ENCODE peak calls at places on chromosome 12, in five cellular contexts. One of them, this sample, is unnamed.

GRCh38 chr12:104433061-104433460 is 23.7 kb upstream of the CHST11 start:
- DNase-seq in HepG2: no peak
- DNase-seq in K562: no peak
- DNase-seq in GM12878: no peak
- DNase-seq in SK-N-SH: no peak
- DNase-seq in this sample: no peak

GRCh38 chr12:130227641-130228040 is 65.4 kb downstream of the FZD10 start:
- DNase-seq in SK-N-SH: no peak
- DNase-seq in K562: no peak
- DNase-seq in GM12878: no peak
- DNase-seq in HepG2: no peak
- DNase-seq in this sample: no peak

GRCh38 chr12:38930994-38931393 is 25.6 kb upstream of the CPNE8 start:
- DNase-seq in SK-N-SH: no peak
- DNase-seq in HepG2: peak
- DNase-seq in K562: peak
- DNase-seq in GM12878: no peak
- DNase-seq in this sample: no peak

GRCh38 chr12:122895757-122896636 is at the start of gene VPS37B:
- DNase-seq in HepG2: peak
- DNase-seq in GM12878: no peak
- DNase-seq in K562: peak
- DNase-seq in SK-N-SH: peak
- DNase-seq in this sample: peak

GRCh38 chr12:26971963-26972362 is 33.7 kb downstream of the FGFR1OP2 start:
- DNase-seq in GM12878: peak
- DNase-seq in HepG2: no peak
- DNase-seq in SK-N-SH: no peak
- DNase-seq in K562: no peak
- DNase-seq in this sample: no peak

GRCh38 chr12:79302171-79302841 is 388.5 kb downstream of the PAWR start:
- DNase-seq in GM12878: no peak
- DNase-seq in K562: no peak
- DNase-seq in SK-N-SH: no peak
- DNase-seq in HepG2: no peak
- DNase-seq in this sample: no peak

GRCh38 chr12:76670776-76671175 is 93.1 kb upstream of the ZDHHC17 start:
- DNase-seq in SK-N-SH: no peak
- DNase-seq in HepG2: no peak
- DNase-seq in GM12878: no peak
- DNase-seq in K562: no peak
- DNase-seq in this sample: peak

GRCh38 chr12:30806989-30807694 is 52.4 kb upstream of the CAPRIN2 start:
- DNase-seq in HepG2: peak
- DNase-seq in GM12878: peak
- DNase-seq in K562: peak
- DNase-seq in SK-N-SH: peak
- DNase-seq in this sample: peak

GRCh38 chr12:48686037-48686595 is 4.1 kb upstream of the KANSL2 start:
- DNase-seq in GM12878: no peak
- DNase-seq in K562: no peak
- DNase-seq in HepG2: no peak
- DNase-seq in SK-N-SH: no peak
- DNase-seq in this sample: no peak

GRCh38 chr12:20369164-20370000 is 1.0 kb downstream of the PDE3A start:
- DNase-seq in HepG2: no peak
- DNase-seq in SK-N-SH: peak
- DNase-seq in K562: no peak
- DNase-seq in GM12878: no peak
- DNase-seq in this sample: peak

GRCh38 chr12:104669851-104670337 is 213.1 kb downstream of the CHST11 start:
- DNase-seq in SK-N-SH: no peak
- DNase-seq in HepG2: no peak
- DNase-seq in GM12878: peak
- DNase-seq in K562: no peak
- DNase-seq in this sample: peak

GRCh38 chr12:129064201-129064881 is 211.1 kb downstream of the GLT1D1 start:
- DNase-seq in HepG2: no peak
- DNase-seq in K562: no peak
- DNase-seq in SK-N-SH: no peak
- DNase-seq in GM12878: no peak
- DNase-seq in this sample: no peak

GRCh38 chr12:49331360-49332222 is 5.4 kb downstream of the C1QL4 start:
- DNase-seq in GM12878: no peak
- DNase-seq in K562: peak
- DNase-seq in SK-N-SH: peak
- DNase-seq in HepG2: peak
- DNase-seq in this sample: peak

GRCh38 chr12:12720052-12720451 is 2.9 kb downstream of the CDKN1B start:
- DNase-seq in K562: no peak
- DNase-seq in SK-N-SH: no peak
- DNase-seq in GM12878: no peak
- DNase-seq in HepG2: no peak
- DNase-seq in this sample: no peak

GRCh38 chr12:126668961-126669360 is 1598.0 kb upstream of the TMEM132C start:
- DNase-seq in K562: no peak
- DNase-seq in SK-N-SH: no peak
- DNase-seq in HepG2: no peak
- DNase-seq in GM12878: no peak
- DNase-seq in this sample: no peak

GRCh38 chr12:124376435-124376834 is 81.5 kb downstream of the RFLNA start:
- DNase-seq in HepG2: no peak
- DNase-seq in GM12878: no peak
- DNase-seq in SK-N-SH: no peak
- DNase-seq in K562: no peak
- DNase-seq in this sample: no peak

GRCh38 chr12:82361461-82361915 is 3.2 kb downstream of the METTL25 start:
- DNase-seq in GM12878: no peak
- DNase-seq in K562: no peak
- DNase-seq in HepG2: no peak
- DNase-seq in SK-N-SH: no peak
- DNase-seq in this sample: no peak

GRCh38 chr12:131085125-131085815 is 131.6 kb downstream of the ADGRD1 start:
- DNase-seq in HepG2: no peak
- DNase-seq in GM12878: no peak
- DNase-seq in SK-N-SH: no peak
- DNase-seq in K562: no peak
- DNase-seq in this sample: no peak

GRCh38 chr12:128853321-128854197 is at the start of gene GLT1D1:
- DNase-seq in GM12878: no peak
- DNase-seq in HepG2: no peak
- DNase-seq in SK-N-SH: peak
- DNase-seq in K562: no peak
- DNase-seq in this sample: no peak

GRCh38 chr12:84955298-84955697 is 42.7 kb upstream of the SLC6A15 start:
- DNase-seq in SK-N-SH: no peak
- DNase-seq in GM12878: no peak
- DNase-seq in K562: no peak
- DNase-seq in HepG2: no peak
- DNase-seq in this sample: peak

GRCh38 chr12:80624986-80625530 is 82.4 kb upstream of the MYF6 start:
- DNase-seq in GM12878: no peak
- DNase-seq in K562: no peak
- DNase-seq in SK-N-SH: no peak
- DNase-seq in HepG2: no peak
- DNase-seq in this sample: no peak

GRCh38 chr12:25382311-25383106 is 131.8 kb upstream of the KRAS start:
- DNase-seq in K562: no peak
- DNase-seq in GM12878: no peak
- DNase-seq in HepG2: no peak
- DNase-seq in SK-N-SH: no peak
- DNase-seq in this sample: no peak

GRCh38 chr12:47742253-47742825 is 16.3 kb downstream of the RAPGEF3 start:
- DNase-seq in GM12878: no peak
- DNase-seq in K562: peak
- DNase-seq in HepG2: peak
- DNase-seq in SK-N-SH: peak
- DNase-seq in this sample: no peak

GRCh38 chr12:4526923-4527546 is 11.7 kb upstream of the RAD51AP1 start:
- DNase-seq in SK-N-SH: peak
- DNase-seq in HepG2: peak
- DNase-seq in GM12878: no peak
- DNase-seq in K562: no peak
- DNase-seq in this sample: peak

GRCh38 chr12:44286336-44286735 is 450.5 kb downstream of the TMEM117 start:
- DNase-seq in HepG2: no peak
- DNase-seq in GM12878: no peak
- DNase-seq in SK-N-SH: no peak
- DNase-seq in K562: no peak
- DNase-seq in this sample: peak

GRCh38 chr12:21416611-21417121 is 20.8 kb upstream of the PYROXD1 start:
- DNase-seq in K562: no peak
- DNase-seq in SK-N-SH: no peak
- DNase-seq in HepG2: peak
- DNase-seq in GM12878: no peak
- DNase-seq in this sample: peak

GRCh38 chr12:102811125-102811737 is 105.8 kb downstream of the PAH start:
- DNase-seq in HepG2: peak
- DNase-seq in SK-N-SH: peak
- DNase-seq in K562: peak
- DNase-seq in GM12878: no peak
- DNase-seq in this sample: no peak

GRCh38 chr12:103588680-103589079 is 1.6 kb downstream of the STAB2 start:
- DNase-seq in HepG2: no peak
- DNase-seq in SK-N-SH: no peak
- DNase-seq in K562: no peak
- DNase-seq in GM12878: no peak
- DNase-seq in this sample: no peak

GRCh38 chr12:3988519-3989217 is 115.5 kb upstream of the PARP11 start:
- DNase-seq in SK-N-SH: no peak
- DNase-seq in K562: no peak
- DNase-seq in HepG2: no peak
- DNase-seq in GM12878: peak
- DNase-seq in this sample: no peak

GRCh38 chr12:74624206-74624605 is 86.6 kb downstream of the ATXN7L3B start:
- DNase-seq in K562: no peak
- DNase-seq in SK-N-SH: no peak
- DNase-seq in HepG2: no peak
- DNase-seq in GM12878: no peak
- DNase-seq in this sample: no peak

GRCh38 chr12:74620932-74621331 is 83.3 kb downstream of the ATXN7L3B start:
- DNase-seq in SK-N-SH: no peak
- DNase-seq in K562: no peak
- DNase-seq in HepG2: no peak
- DNase-seq in GM12878: no peak
- DNase-seq in this sample: no peak

DNA sequence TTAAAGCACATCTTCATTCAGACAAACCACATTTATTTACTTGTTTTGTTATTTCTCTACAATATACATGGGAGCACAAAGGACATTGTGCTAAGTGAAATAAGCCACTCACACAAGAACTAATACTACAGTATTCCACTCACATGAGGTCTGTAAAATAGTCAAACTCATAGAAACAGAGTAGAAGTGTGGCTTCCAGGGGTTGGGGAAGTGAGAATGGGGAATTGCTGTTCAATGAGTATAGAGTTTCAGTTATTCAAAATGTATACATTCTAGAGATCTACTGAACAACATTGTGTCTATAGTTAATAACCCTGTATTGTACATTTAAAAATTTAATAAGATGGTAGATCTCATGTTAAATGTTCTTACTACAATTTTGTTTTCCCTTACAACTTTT is 88.8 kb downstream of the ATXN7L3B start:
- DNase-seq in K562: no peak
- DNase-seq in SK-N-SH: no peak
- DNase-seq in HepG2: no peak
- DNase-seq in GM12878: no peak
- DNase-seq in this sample: no peak
- TF ChIP-seq MXI1 in K562: no peak
- TF ChIP-seq MXI1 in SK-N-SH: no peak
- TF ChIP-seq MXI1 in HepG2: no peak
- TF ChIP-seq MXI1 in GM12878: no peak
- TF ChIP-seq MXI1 in this sample: no peak

GRCh38 chr12:51845451-51845850 is 3.1 kb downstream of the FIGNL2 start:
- DNase-seq in SK-N-SH: peak
- DNase-seq in GM12878: no peak
- DNase-seq in K562: no peak
- DNase-seq in HepG2: peak
- DNase-seq in this sample: no peak

GRCh38 chr12:51846209-51846779 is 2.2 kb downstream of the FIGNL2 start:
- DNase-seq in HepG2: no peak
- DNase-seq in SK-N-SH: no peak
- DNase-seq in K562: no peak
- DNase-seq in GM12878: no peak
- DNase-seq in this sample: no peak

GRCh38 chr12:51848843-51849735 is 571 bp upstream of the FIGNL2 start:
- DNase-seq in GM12878: no peak
- DNase-seq in HepG2: no peak
- DNase-seq in K562: peak
- DNase-seq in SK-N-SH: peak
- DNase-seq in this sample: no peak

GRCh38 chr12:51847830-51848727 is at the start of gene FIGNL2:
- DNase-seq in K562: peak
- DNase-seq in SK-N-SH: peak
- DNase-seq in HepG2: no peak
- DNase-seq in GM12878: no peak
- DNase-seq in this sample: peak

GRCh38 chr12:51846911-51847829 is 1.3 kb downstream of the FIGNL2 start:
- DNase-seq in HepG2: no peak
- DNase-seq in K562: no peak
- DNase-seq in GM12878: no peak
- DNase-seq in SK-N-SH: peak
- DNase-seq in this sample: no peak
- TF ChIP-seq MXI1 in HepG2: no peak
- TF ChIP-seq MXI1 in K562: no peak
- TF ChIP-seq MXI1 in GM12878: no peak
- TF ChIP-seq MXI1 in SK-N-SH: peak
- TF ChIP-seq MXI1 in this sample: no peak

DNA sequence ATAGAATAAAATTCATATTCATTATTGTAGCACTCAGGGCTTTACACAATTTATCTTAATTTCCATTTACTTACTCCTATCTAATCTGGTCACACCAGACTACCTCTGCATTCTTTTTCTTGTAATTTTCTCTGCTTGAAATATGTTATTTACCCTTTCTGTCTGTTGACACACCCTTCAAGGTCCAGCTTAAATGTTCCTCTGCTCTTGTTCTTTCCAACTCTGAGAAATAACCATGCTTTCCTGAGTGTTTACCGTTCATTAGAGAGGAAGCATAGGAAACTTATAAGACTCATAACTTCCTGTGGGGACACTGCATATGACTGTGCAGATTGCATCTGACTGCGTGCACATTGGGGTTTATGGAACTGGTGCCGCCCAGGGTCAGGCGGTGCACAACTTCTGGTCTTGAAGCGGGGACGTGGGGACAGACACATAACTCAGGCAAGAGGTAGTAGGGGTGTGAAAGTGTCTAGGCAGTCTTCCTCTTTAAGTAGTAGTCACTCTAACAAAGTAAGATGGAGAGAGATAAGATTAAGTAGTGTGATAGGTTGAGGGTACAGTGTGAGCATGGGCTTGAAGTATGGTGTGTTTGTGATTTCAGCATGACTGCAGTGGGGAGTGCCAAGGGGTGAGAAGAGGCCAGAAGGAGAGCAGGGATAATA is 42.6 kb upstream of the FOXJ2 start:
- DNase-seq in HepG2: no peak
- DNase-seq in K562: peak
- DNase-seq in GM12878: no peak
- DNase-seq in SK-N-SH: no peak
- DNase-seq in this sample: peak
- TF ChIP-seq MXI1 in HepG2: no peak
- TF ChIP-seq MXI1 in K562: no peak
- TF ChIP-seq MXI1 in GM12878: peak
- TF ChIP-seq MXI1 in SK-N-SH: no peak
- TF ChIP-seq MXI1 in this sample: no peak

GRCh38 chr12:133129368-133130037 is 571 bp downstream of the ZNF891 start:
- DNase-seq in GM12878: no peak
- DNase-seq in K562: no peak
- DNase-seq in HepG2: peak
- DNase-seq in SK-N-SH: no peak
- DNase-seq in this sample: peak
- TF ChIP-seq MXI1 in GM12878: no peak
- TF ChIP-seq MXI1 in K562: no peak
- TF ChIP-seq MXI1 in HepG2: no peak
- TF ChIP-seq MXI1 in SK-N-SH: no peak
- TF ChIP-seq MXI1 in this sample: no peak

This sample was measured in IMR-90.